ENCODE peak calls at places on chromosome 7, in eight cellular contexts. L, A, N, E, I, J, M and R are unnamed samples.

GRCh38 chr7:117127585-117128168 is 174.4 kb downstream of the ST7 start:
- DNase-seq in L (no peak), A (peak; percentile 33), N (no peak), E (no peak), I (no peak), J (peak; percentile 15), M (peak; percentile 52), R (no peak)

GRCh38 chr7:4650471-4651047 is 31.5 kb upstream of the FOXK1 start:
- DNase-seq in L (no peak), A (no peak), N (no peak), E (no peak), I (no peak), J (peak; percentile 24), M (peak; percentile 60), R (no peak)

GRCh38 chr7:85033263-85033662 is 153.6 kb downstream of the SEMA3D start:
- DNase-seq in L (no peak), A (no peak), N (no peak), E (no peak), I (no peak), J (no peak), M (no peak), R (no peak)

GRCh38 chr7:148303295-148304013 is 287.1 kb upstream of the C7orf33 start:
- DNase-seq in L (peak; percentile 25), A (no peak), N (no peak), E (no peak), I (no peak), J (no peak), M (peak; percentile 83), R (no peak)

GRCh38 chr7:77413861-77414424 is 2.2 kb downstream of the GSAP start:
- DNase-seq in L (no peak), A (no peak), N (no peak), E (no peak), I (no peak), J (no peak), M (no peak), R (no peak)

GRCh38 chr7:105219771-105220160 is 169.0 kb downstream of the SRPK2 start:
- DNase-seq in L (no peak), A (no peak), N (peak; percentile 31), E (no peak), I (no peak), J (no peak), M (no peak), R (no peak)

GRCh38 chr7:93551063-93551895 is 23.2 kb downstream of the CALCR start:
- DNase-seq in L (no peak), A (no peak), N (peak; percentile 34), E (no peak), I (no peak), J (no peak), M (no peak), R (peak; percentile 3)

GRCh38 chr7:100132697-100133137 is 6.0 kb downstream of the MBLAC1 start:
- DNase-seq in L (no peak), A (peak; percentile 44), N (no peak), E (no peak), I (peak; percentile 78), J (peak; percentile 74), M (no peak), R (peak; percentile 81)

GRCh38 chr7:82506208-82506607 is 62.6 kb upstream of the CACNA2D1 start:
- DNase-seq in L (no peak), A (no peak), N (no peak), E (no peak), I (no peak), J (no peak), M (no peak), R (no peak)

GRCh38 chr7:2266911-2267310 is 24.9 kb downstream of the NUDT1 start:
- DNase-seq in L (no peak), A (no peak), N (no peak), E (no peak), I (no peak), J (no peak), M (no peak), R (no peak)

GRCh38 chr7:45181286-45181960 is 23.8 kb downstream of the RAMP3 start:
- DNase-seq in L (no peak), A (no peak), N (no peak), E (no peak), I (no peak), J (no peak), M (no peak), R (no peak)

GRCh38 chr7:19066109-19066508 is 51.3 kb downstream of the TWIST1 start:
- DNase-seq in L (no peak), A (no peak), N (no peak), E (no peak), I (no peak), J (no peak), M (no peak), R (no peak)

GRCh38 chr7:101631224-101631714 is 2.2 kb upstream of the MYL10 start:
- DNase-seq in L (no peak), A (no peak), N (no peak), E (no peak), I (no peak), J (no peak), M (peak; percentile 43), R (no peak)

GRCh38 chr7:134024729-134025128 is 102.4 kb upstream of the LRGUK start:
- DNase-seq in L (no peak), A (no peak), N (no peak), E (no peak), I (no peak), J (no peak), M (no peak), R (no peak)

GRCh38 chr7:112150823-112151641 is 55.2 kb downstream of the DOCK4 start:
- DNase-seq in L (no peak), A (no peak), N (no peak), E (no peak), I (no peak), J (no peak), M (no peak), R (no peak)

GRCh38 chr7:104883248-104883717 is 130.7 kb upstream of the KMT2E start:
- DNase-seq in L (no peak), A (no peak), N (no peak), E (no peak), I (no peak), J (no peak), M (no peak), R (no peak)

GRCh38 chr7:119935418-119936025 is 337.5 kb upstream of the KCND2 start:
- DNase-seq in L (no peak), A (no peak), N (peak; percentile 10), E (no peak), I (peak; percentile 18), J (no peak), M (no peak), R (peak; percentile 11)

GRCh38 chr7:71497233-71497946 is 365.4 kb downstream of the GALNT17 start:
- DNase-seq in L (no peak), A (no peak), N (no peak), E (no peak), I (no peak), J (no peak), M (peak; percentile 59), R (no peak)

GRCh38 chr7:43385856-43386255 is 197.1 kb upstream of the STK17A start:
- DNase-seq in L (no peak), A (no peak), N (no peak), E (no peak), I (no peak), J (no peak), M (no peak), R (no peak)

GRCh38 chr7:105838273-105839141 is 37.9 kb downstream of the ATXN7L1 start:
- DNase-seq in L (no peak), A (no peak), N (peak; percentile 23), E (no peak), I (no peak), J (no peak), M (peak; percentile 64), R (no peak)